ENCODE peak calls at places on chromosomes 1 and 21, in six cellular contexts. U is cardiac fibroblast, P is mammary epithelial cell, T is GM12865, V is AG09319, F is neural crest cell. O is an unnamed sample.

GRCh38 chr1:155124503-155125463 is 2.9 kb upstream of the EFNA1 start:
- DNase-seq in U (peak), P (peak), T (no peak), V (no peak), F (no peak), O (peak)

GRCh38 chr1:37153116-37153515 is 118.8 kb upstream of the GRIK3 start:
- DNase-seq in U (no peak), P (no peak), T (no peak), V (no peak), F (no peak), O (no peak)

GRCh38 chr1:98388431-98388830 is 273.1 kb upstream of the SNX7 start:
- DNase-seq in U (peak), P (peak), T (peak), V (no peak), F (no peak), O (no peak)

GRCh38 chr1:97123717-97124446 is 402.3 kb downstream of the PTBP2 start:
- DNase-seq in U (peak), P (no peak), T (no peak), V (no peak), F (no peak), O (no peak)

GRCh38 chr1:12338017-12338416 is 108.2 kb downstream of the VPS13D start:
- DNase-seq in U (no peak), P (no peak), T (no peak), V (no peak), F (no peak), O (no peak)

GRCh38 chr21:25826652-25827051 is 91.9 kb downstream of the GABPA start:
- DNase-seq in U (no peak), P (no peak), T (no peak), V (no peak), F (no peak), O (no peak)

GRCh38 chr1:62724430-62724829 is 36.2 kb upstream of the DOCK7 start:
- DNase-seq in U (no peak), P (no peak), T (no peak), V (peak), F (no peak), O (no peak)

GRCh38 chr1:147723691-147724323 is 36.6 kb downstream of the GJA5 start:
- DNase-seq in U (peak), P (peak), T (peak), V (no peak), F (peak), O (peak)

GRCh38 chr1:55848906-55849305 is 633.7 kb upstream of the USP24 start:
- DNase-seq in U (peak), P (peak), T (no peak), V (no peak), F (no peak), O (no peak)

GRCh38 chr1:234901491-234902049 is 227.1 kb downstream of the TOMM20 start:
- DNase-seq in U (no peak), P (no peak), T (no peak), V (no peak), F (no peak), O (no peak)

GRCh38 chr1:94299627-94300552 is 62.5 kb upstream of the ARHGAP29 start:
- DNase-seq in U (peak), P (peak), T (no peak), V (no peak), F (no peak), O (peak)

GRCh38 chr1:21329209-21329844 is 39.1 kb upstream of the ECE1 start:
- DNase-seq in U (no peak), P (peak), T (no peak), V (no peak), F (no peak), O (peak)

GRCh38 chr1:65469126-65469888 is 48.8 kb downstream of the LEPR start:
- DNase-seq in U (peak), P (no peak), T (no peak), V (no peak), F (no peak), O (no peak)

GRCh38 chr1:8740034-8740449 is 77.4 kb downstream of the RERE start:
- DNase-seq in U (peak), P (peak), T (no peak), V (peak), F (no peak), O (peak)

GRCh38 chr1:177425241-177425640 is 254.5 kb downstream of the BRINP2 start:
- DNase-seq in U (no peak), P (no peak), T (no peak), V (no peak), F (no peak), O (no peak)

GRCh38 chr1:11851171-11851570 is 3.6 kb upstream of the NPPA start:
- DNase-seq in U (no peak), P (no peak), T (no peak), V (no peak), F (no peak), O (no peak)

GRCh38 chr1:20555025-20555757 is 2.8 kb downstream of the FAM43B start:
- DNase-seq in U (peak), P (no peak), T (no peak), V (no peak), F (no peak), O (no peak)

GRCh38 chr1:93079685-93080141 is 630 bp downstream of the MTF2 start:
- DNase-seq in U (no peak), P (peak), T (peak), V (no peak), F (peak), O (peak)

GRCh38 chr1:212967767-212968166 is 17.4 kb downstream of the VASH2 start:
- DNase-seq in U (peak), P (peak), T (peak), V (no peak), F (peak), O (peak)

GRCh38 chr1:241311056-241311746 is 45.8 kb downstream of the RGS7 start:
- DNase-seq in U (no peak), P (no peak), T (no peak), V (no peak), F (no peak), O (no peak)
- TF ChIP-seq CTCF in U (peak), P (no peak), T (no peak), V (peak), F (no peak), O (no peak)

GRCh38 chr1:221171768-221172167 is 292.5 kb downstream of the HLX start:
- DNase-seq in U (no peak), P (no peak), T (no peak), V (no peak), F (no peak), O (no peak)

GRCh38 chr1:221172836-221173235 is 293.6 kb downstream of the HLX start:
- DNase-seq in U (no peak), P (no peak), T (no peak), V (no peak), F (no peak), O (no peak)

GRCh38 chr1:221169447-221169889 is 290.2 kb downstream of the HLX start:
- DNase-seq in U (peak), P (no peak), T (no peak), V (no peak), F (no peak), O (no peak)

DNA sequence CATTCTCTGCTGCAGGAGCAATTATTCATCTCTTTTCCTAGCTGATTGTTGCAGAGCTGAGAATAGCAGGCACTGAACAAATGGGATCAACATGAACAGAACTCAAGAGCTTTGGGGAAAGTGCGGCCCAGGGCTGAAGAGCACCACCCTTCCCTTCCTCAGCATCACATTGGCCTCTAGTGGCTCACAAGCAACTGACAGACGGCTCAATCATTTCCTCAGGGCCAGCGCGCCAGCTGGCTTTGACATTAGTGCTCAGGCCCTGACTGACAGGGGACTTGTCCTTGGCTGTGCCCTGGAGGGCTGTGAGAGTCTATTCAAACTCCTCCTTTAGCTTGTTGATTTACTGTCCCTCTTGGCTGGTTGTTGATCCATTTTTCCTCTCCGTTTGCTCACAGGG is 295.4 kb downstream of the HLX start:
- DNase-seq in U (peak), P (no peak), T (peak), V (no peak), F (peak), O (no peak)
- TF ChIP-seq CTCF in U (peak), P (no peak), T (peak), V (no peak), F (peak), O (no peak)

GRCh38 chr1:16966282-16966681 is 14.1 kb downstream of the MFAP2 start:
- DNase-seq in U (no peak), P (no peak), T (no peak), V (no peak), F (no peak), O (no peak)
- TF ChIP-seq CTCF in U (no peak), P (no peak), T (no peak), V (no peak), F (no peak), O (no peak)

DNA sequence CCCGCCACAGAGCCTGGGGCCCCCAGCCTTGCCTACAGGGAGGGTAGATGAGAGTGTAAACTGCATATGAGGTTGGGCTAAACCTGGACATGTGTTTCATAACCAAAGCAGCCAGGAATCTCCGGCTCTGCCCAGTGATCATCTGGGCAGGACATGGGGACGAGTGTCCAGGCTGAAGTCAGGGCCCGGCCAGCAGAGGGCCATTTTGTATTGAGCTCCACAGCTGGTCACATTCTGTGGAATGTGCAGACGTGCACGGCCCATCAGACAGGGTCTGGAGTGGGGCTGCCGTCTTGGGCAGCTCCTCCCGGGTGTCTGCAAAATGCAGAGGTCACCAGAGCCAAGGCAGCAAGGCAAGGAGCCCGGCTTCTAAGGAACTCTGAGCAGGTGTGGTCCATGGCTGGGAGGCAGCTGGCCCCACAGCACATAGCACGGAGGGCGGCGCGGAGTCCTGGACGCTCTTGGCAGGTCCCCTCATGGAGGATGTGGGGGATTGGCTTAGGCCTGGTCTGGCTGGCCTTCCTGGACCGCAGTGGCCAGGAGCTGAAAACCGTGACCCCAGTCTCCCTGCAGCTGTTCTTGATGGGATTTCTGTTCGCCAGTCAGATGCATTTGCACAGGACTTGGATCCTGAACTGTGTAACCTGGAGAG is 6.3 kb downstream of the LRRC3 start:
- DNase-seq in U (no peak), P (no peak), T (no peak), V (no peak), F (no peak), O (no peak)
- TF ChIP-seq CTCF in U (no peak), P (no peak), T (no peak), V (no peak), F (peak), O (no peak)

DNA sequence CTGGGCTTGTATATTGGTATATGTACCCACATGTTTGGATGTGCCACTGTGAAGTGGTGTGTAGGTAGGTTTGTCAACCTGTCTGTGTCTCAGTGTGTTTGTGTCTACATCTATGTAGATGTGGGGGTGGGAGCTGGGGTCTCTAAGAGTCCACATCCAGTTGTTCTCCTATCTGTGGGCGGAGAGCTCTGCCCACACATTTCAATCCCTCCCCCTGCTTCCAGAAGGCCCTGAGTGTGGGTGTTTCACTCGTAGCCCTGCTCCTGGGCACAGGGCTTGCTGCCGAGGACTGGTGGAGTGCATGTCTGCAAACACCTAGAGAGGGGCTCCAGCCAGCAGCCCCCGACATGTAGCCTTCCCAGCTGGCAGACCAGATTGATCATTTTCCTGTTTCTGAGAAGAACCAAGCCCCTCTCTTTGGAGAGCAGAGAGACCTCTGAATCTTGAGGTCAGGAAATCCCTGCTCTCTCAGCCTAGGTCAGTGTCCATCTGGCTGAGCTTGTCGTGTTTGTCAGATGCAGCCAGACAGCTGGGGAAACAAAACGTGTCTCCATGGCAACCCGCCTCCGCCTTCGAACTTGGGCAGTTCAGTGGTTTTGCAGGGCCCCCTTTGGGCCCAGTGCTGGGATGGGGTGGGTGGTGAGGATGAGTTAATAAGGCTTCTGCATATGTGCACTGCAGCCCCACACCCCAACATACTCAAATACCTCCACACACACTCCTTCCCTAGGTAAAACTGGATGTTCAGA is 31.2 kb upstream of the SYNC start:
- DNase-seq in U (peak), P (no peak), T (peak), V (no peak), F (peak), O (no peak)
- TF ChIP-seq CTCF in U (no peak), P (no peak), T (no peak), V (no peak), F (no peak), O (no peak)

DNA sequence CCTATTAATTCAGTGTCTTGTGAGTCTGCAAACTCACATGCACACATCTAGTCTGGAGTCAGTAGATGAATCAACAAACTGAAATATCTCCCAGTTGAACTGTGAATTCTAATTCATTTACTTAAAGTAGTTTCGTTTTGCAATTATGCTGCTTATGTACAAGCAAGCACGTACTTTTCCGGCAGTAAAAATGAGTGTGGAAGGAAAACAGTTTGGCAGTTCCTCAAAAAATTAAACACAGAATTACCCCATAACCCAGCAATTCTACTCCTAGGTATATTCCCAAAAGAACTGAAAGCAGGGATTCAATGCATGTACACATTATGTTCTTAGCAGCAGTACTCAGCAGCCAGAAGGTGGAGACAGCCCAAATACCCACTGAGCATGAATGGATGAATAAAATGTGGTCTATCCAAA is 49.3 kb downstream of the GNB1 start:
- DNase-seq in U (peak), P (no peak), T (no peak), V (no peak), F (no peak), O (no peak)
- TF ChIP-seq CTCF in U (peak), P (no peak), T (no peak), V (peak), F (no peak), O (no peak)

DNA sequence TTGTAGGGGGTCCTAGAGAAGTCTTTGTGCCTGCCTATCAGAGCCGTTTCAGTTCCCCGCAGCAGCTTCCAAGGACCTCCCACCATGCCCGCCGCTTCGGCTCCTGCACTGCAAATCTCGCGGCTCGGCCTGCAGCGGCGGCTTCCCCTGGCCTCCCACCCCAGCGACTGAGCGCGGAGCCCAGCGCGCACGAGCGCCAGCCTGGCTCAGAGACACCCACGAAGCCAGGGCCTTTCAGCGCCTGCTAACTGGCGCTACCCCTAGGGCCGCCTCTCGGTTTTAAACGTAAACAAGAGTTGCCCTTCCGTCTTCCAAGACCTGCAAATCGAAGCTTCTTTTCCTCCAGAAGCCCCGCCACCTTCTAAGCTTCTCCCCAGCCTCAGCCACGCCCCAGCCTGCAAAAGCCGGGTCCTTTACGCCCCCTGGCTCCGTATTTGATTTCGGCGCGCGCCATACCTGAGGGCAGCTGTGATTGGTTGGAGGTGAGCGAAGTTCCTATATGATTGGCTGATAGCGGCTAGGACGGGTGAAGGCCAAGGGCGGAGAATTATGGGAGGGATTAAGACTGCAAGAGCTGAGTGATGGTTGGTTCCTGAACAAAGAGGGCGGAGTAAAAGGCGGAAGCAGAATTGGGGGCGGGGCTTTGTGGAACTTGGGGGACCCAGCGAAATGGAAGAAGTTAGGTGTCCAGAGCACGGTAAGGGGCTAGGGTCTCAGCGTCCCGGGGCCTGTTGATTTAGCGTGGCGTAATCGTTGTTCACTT is at the start of gene TTF2:
- DNase-seq in U (peak), P (peak), T (peak), V (peak), F (peak), O (peak)
- TF ChIP-seq CTCF in U (no peak), P (peak), T (no peak), V (no peak), F (peak), O (no peak)

GRCh38 chr1:72620453-72620852 is 338.1 kb upstream of the NEGR1 start:
- DNase-seq in U (no peak), P (no peak), T (no peak), V (no peak), F (no peak), O (no peak)

GRCh38 chr1:72623299-72623708 is 341.0 kb upstream of the NEGR1 start:
- DNase-seq in U (peak), P (peak), T (peak), V (peak), F (peak), O (peak)
- TF ChIP-seq CTCF in U (peak), P (peak), T (peak), V (peak), F (peak), O (peak)

O was measured in Calu3.